ENCODE peak calls at places on chromosomes 7 and 10, in nine cellular contexts. Q, S, I, Z, V, F, O, L and M are unnamed samples.

GRCh38 chr7:7446616-7447015 is 89.1 kb downstream of the COL28A1 start:
- DNase-seq in O (no peak), S (no peak), Z (no peak), F (no peak), Q (no peak), L (no peak), V (no peak), I (no peak), M (no peak)

GRCh38 chr7:105388373-105389089 is at the start of gene SRPK2:
- DNase-seq in S (no peak), O (peak), V (peak), L (peak), F (peak), I (peak), Z (no peak), Q (peak), M (peak)

GRCh38 chr7:67823345-67823744 is 826.7 kb downstream of the TYW1 start:
- DNase-seq in Z (no peak), O (no peak), Q (no peak), I (peak), V (no peak), S (no peak), F (no peak), L (no peak), M (no peak)

GRCh38 chr10:79588800-79589199 is 21.9 kb upstream of the SFTPA1 start:
- DNase-seq in L (no peak), Q (no peak), S (no peak), F (no peak), O (no peak), Z (no peak), V (no peak), I (no peak), M (no peak)

GRCh38 chr7:75572396-75572795 is 80.3 kb downstream of the SPDYE5 start:
- DNase-seq in O (no peak), Z (no peak), S (no peak), L (no peak), F (no peak), Q (no peak), V (no peak), I (no peak), M (no peak)

GRCh38 chr7:122143376-122143750 is 686 bp downstream of the AASS start:
- DNase-seq in Q (peak), L (no peak), Z (no peak), F (no peak), S (peak), O (no peak), V (peak), I (no peak), M (no peak)

GRCh38 chr7:51376420-51377092 is 59.9 kb upstream of the COBL start:
- DNase-seq in S (no peak), V (no peak), L (no peak), O (no peak), F (no peak), I (peak), Q (no peak), Z (no peak), M (no peak)

GRCh38 chr7:2986561-2986960 is 57.1 kb downstream of the CARD11 start:
- DNase-seq in V (no peak), Q (no peak), Z (no peak), F (no peak), S (no peak), O (no peak), L (no peak), I (no peak), M (no peak)

GRCh38 chr7:25940086-25940906 is 211.7 kb upstream of the NFE2L3 start:
- DNase-seq in Z (no peak), V (no peak), L (no peak), Q (no peak), O (no peak), I (no peak), F (peak), S (no peak), M (no peak)